ENCODE peak calls at places on chromosomes 16 and 17, in ten cellular contexts. I is mucosa of descending colon, U is lung, Y is AG09319, A is iris pigment epithelial cell, T is NCI-H1694, L is AG04450, K is tibial nerve, X is small intestine, J is A172. S is an unnamed sample.

GRCh38 chr17:48746916-48747444 is 18.4 kb upstream of the HOXB13 start:
- DNase-seq in Y (no peak), J (no peak), L (no peak), A (no peak), K (no peak), I (no peak), U (no peak), X (no peak), T (no peak), S (no peak)

GRCh38 chr17:67178555-67178954 is 66.4 kb downstream of the HELZ start:
- DNase-seq in Y (no peak), U (no peak), I (no peak), J (no peak), X (no peak), T (no peak), A (no peak), L (no peak), K (no peak), S (no peak)

GRCh38 chr17:35731239-35731931 is at the start of gene RASL10B:
- DNase-seq in I (peak), X (peak), A (peak), T (no peak), U (no peak), K (peak), L (no peak), J (no peak), Y (no peak), S (peak)

GRCh38 chr17:59167571-59168001 is 12.0 kb downstream of the PRR11 start:
- DNase-seq in A (peak), T (no peak), K (no peak), J (peak), I (no peak), Y (no peak), U (no peak), L (no peak), X (no peak), S (no peak)

GRCh38 chr16:27245276-27246231 is 23.0 kb downstream of the NSMCE1 start:
- DNase-seq in U (no peak), T (no peak), I (no peak), J (peak), L (no peak), X (no peak), A (peak), K (no peak), Y (peak), S (peak)

GRCh38 chr17:49851387-49852291 is 3.8 kb upstream of the TAC4 start:
- DNase-seq in U (peak), X (no peak), L (peak), J (peak), K (peak), A (peak), Y (peak), I (peak), T (peak), S (peak)

GRCh38 chr17:60941028-60941427 is 263.4 kb downstream of the BCAS3 start:
- DNase-seq in U (peak), T (no peak), L (peak), K (peak), J (peak), X (peak), Y (peak), A (peak), I (peak), S (peak)

GRCh38 chr16:12059216-12059769 is 82.8 kb downstream of the SNX29 start:
- DNase-seq in K (no peak), Y (no peak), I (no peak), L (no peak), A (no peak), T (no peak), U (no peak), X (no peak), J (no peak), S (no peak)

GRCh38 chr16:83744521-83744981 is 63.2 kb upstream of the HSBP1 start:
- DNase-seq in T (no peak), Y (no peak), A (peak), I (peak), U (peak), J (peak), K (peak), L (no peak), X (no peak), S (peak)

GRCh38 chr16:12470311-12471229 is 333.1 kb downstream of the CPPED1 start:
- DNase-seq in U (no peak), Y (no peak), I (no peak), A (peak), J (peak), K (no peak), T (no peak), L (peak), X (peak), S (no peak)

GRCh38 chr17:77889135-77889505 is 69.4 kb upstream of the TNRC6C start:
- DNase-seq in I (no peak), Y (no peak), J (no peak), X (no peak), A (no peak), T (no peak), U (no peak), L (no peak), K (no peak), S (no peak)

GRCh38 chr17:49775546-49776260 is 11.8 kb upstream of the FAM117A start:
- DNase-seq in A (peak), J (no peak), L (no peak), X (no peak), I (no peak), T (no peak), K (no peak), U (no peak), Y (no peak), S (no peak)

GRCh38 chr17:7992516-7992915 is 9.9 kb upstream of the GUCY2D start:
- DNase-seq in I (no peak), L (no peak), A (peak), X (no peak), Y (no peak), T (no peak), U (no peak), J (peak), K (no peak), S (no peak)

GRCh38 chr17:66541461-66542182 is 239.2 kb downstream of the PRKCA start:
- DNase-seq in T (no peak), X (peak), I (no peak), Y (no peak), J (peak), K (no peak), L (no peak), U (no peak), A (peak), S (no peak)

GRCh38 chr16:57693539-57693938 is 1.1 kb upstream of the DRC7 start:
- DNase-seq in X (no peak), T (no peak), A (no peak), U (no peak), Y (no peak), K (no peak), L (no peak), I (no peak), J (no peak), S (no peak)

GRCh38 chr17:45438931-45439610 is 6.4 kb upstream of the ARHGAP27 start:
- DNase-seq in Y (no peak), X (no peak), L (no peak), A (no peak), K (no peak), U (no peak), I (no peak), T (no peak), J (no peak), S (no peak)

GRCh38 chr16:23052908-23053580 is 96.2 kb downstream of the USP31 start:
- DNase-seq in L (no peak), Y (no peak), X (no peak), I (no peak), U (no peak), A (no peak), K (no peak), T (no peak), J (no peak), S (no peak)

GRCh38 chr16:66814734-66815133 is 13.3 kb upstream of the TERB1 start:
- DNase-seq in T (no peak), A (no peak), L (no peak), I (no peak), Y (no peak), U (no peak), J (no peak), X (no peak), K (no peak), S (no peak)

GRCh38 chr16:29820271-29820701 is at the start of gene MVP:
- DNase-seq in I (peak), Y (no peak), K (peak), L (no peak), A (peak), U (peak), X (peak), T (no peak), J (peak), S (no peak)

GRCh38 chr17:41739661-41740352 is 5.4 kb upstream of the HAP1 start:
- DNase-seq in I (no peak), L (no peak), A (peak), X (no peak), U (no peak), K (no peak), T (no peak), J (peak), Y (no peak), S (peak)

GRCh38 chr17:37162800-37163199 is 213.0 kb upstream of the C17orf78 start:
- DNase-seq in L (no peak), A (no peak), J (no peak), T (no peak), X (no peak), Y (no peak), K (no peak), U (no peak), I (no peak), S (no peak)

S was measured in NCI-H460.